ENCODE peak calls at places on chromosome 21, in six cellular contexts. V, Q, D, G, J and B are unnamed samples.

GRCh38 chr21:44255519-44255981 is 6.1 kb downstream of the DNMT3L start:
- DNase-seq in V (no peak), Q (no peak), D (no peak), G (no peak), J (no peak), B (peak)

GRCh38 chr21:43825936-43826622 is 36.7 kb downstream of the RRP1 start:
- DNase-seq in V (no peak), Q (no peak), D (no peak), G (no peak), J (no peak), B (no peak)

GRCh38 chr21:25507522-25507921 is 99.8 kb downstream of the MRPL39 start:
- DNase-seq in V (no peak), Q (no peak), D (no peak), G (no peak), J (no peak), B (no peak)

GRCh38 chr21:25298512-25299491 is 308.5 kb downstream of the MRPL39 start:
- DNase-seq in V (no peak), Q (no peak), D (no peak), G (no peak), J (no peak), B (no peak)

GRCh38 chr21:37006521-37007291 is at the start of gene RIPPLY3:
- DNase-seq in V (no peak), Q (no peak), D (no peak), G (no peak), J (no peak), B (no peak)

GRCh38 chr21:22374218-22374969 is 1376.2 kb downstream of the NCAM2 start:
- DNase-seq in V (no peak), Q (no peak), D (no peak), G (no peak), J (no peak), B (no peak)

GRCh38 chr21:28805885-28806284 is 186.8 kb downstream of the LTN1 start:
- DNase-seq in V (no peak), Q (peak), D (peak), G (peak), J (peak), B (no peak)

GRCh38 chr21:18142639-18143038 is 102.0 kb upstream of the CHODL start:
- DNase-seq in V (no peak), Q (no peak), D (no peak), G (no peak), J (no peak), B (no peak)

GRCh38 chr21:27021801-27022200 is 54.9 kb upstream of the ADAMTS5 start:
- DNase-seq in V (no peak), Q (no peak), D (no peak), G (no peak), J (no peak), B (no peak)

GRCh38 chr21:43667191-43667904 is 8.0 kb downstream of the RRP1B start:
- DNase-seq in V (no peak), Q (peak), D (no peak), G (no peak), J (peak), B (no peak)

GRCh38 chr21:25688284-25689035 is 46.2 kb downstream of the ATP5PF start:
- DNase-seq in V (no peak), Q (no peak), D (no peak), G (no peak), J (no peak), B (no peak)

GRCh38 chr21:36150192-36150711 is 6.4 kb upstream of the DOP1B start:
- DNase-seq in V (no peak), Q (no peak), D (no peak), G (peak), J (peak), B (no peak)

GRCh38 chr21:35252831-35253230 is 203.7 kb upstream of the RUNX1 start:
- DNase-seq in V (no peak), Q (peak), D (no peak), G (no peak), J (no peak), B (no peak)

GRCh38 chr21:26501622-26502021 is 71.5 kb downstream of the CYYR1 start:
- DNase-seq in V (no peak), Q (no peak), D (no peak), G (no peak), J (no peak), B (no peak)

GRCh38 chr21:20591294-20591693 is 406.9 kb upstream of the NCAM2 start:
- DNase-seq in V (no peak), Q (no peak), D (no peak), G (no peak), J (no peak), B (no peak)

GRCh38 chr21:27380303-27380702 is 413.4 kb upstream of the ADAMTS5 start:
- DNase-seq in V (no peak), Q (no peak), D (no peak), G (no peak), J (no peak), B (no peak)

GRCh38 chr21:35796834-35797233 is 263.5 kb downstream of the SETD4 start:
- DNase-seq in V (no peak), Q (no peak), D (no peak), G (no peak), J (no peak), B (no peak)

GRCh38 chr21:26177741-26178452 is 7.3 kb upstream of the APP start:
- DNase-seq in V (no peak), Q (no peak), D (no peak), G (no peak), J (no peak), B (no peak)

GRCh38 chr21:14259669-14260458 is 43.9 kb downstream of the RBM11 start:
- DNase-seq in V (peak), Q (peak), D (peak), G (no peak), J (peak), B (no peak)

GRCh38 chr21:36202721-36203602 is 46.3 kb downstream of the DOP1B start:
- DNase-seq in V (peak), Q (no peak), D (no peak), G (no peak), J (no peak), B (no peak)

GRCh38 chr21:25733859-25734653 is 648 bp downstream of the ATP5PF start:
- DNase-seq in V (no peak), Q (no peak), D (no peak), G (no peak), J (no peak), B (no peak)

GRCh38 chr21:40120944-40121575 is 253.8 kb downstream of the PCP4 start:
- DNase-seq in V (no peak), Q (no peak), D (no peak), G (no peak), J (peak), B (no peak)

GRCh38 chr21:23218667-23219066 is 2220.5 kb downstream of the NCAM2 start:
- DNase-seq in V (no peak), Q (no peak), D (no peak), G (no peak), J (no peak), B (no peak)

GRCh38 chr21:17819878-17820232 is 699 bp upstream of the C21orf91 start:
- DNase-seq in V (no peak), Q (no peak), D (peak), G (no peak), J (no peak), B (no peak)

GRCh38 chr21:44368711-44369446 is 15.5 kb downstream of the TRPM2 start:
- DNase-seq in V (no peak), Q (no peak), D (no peak), G (peak), J (no peak), B (peak)

GRCh38 chr21:35120631-35121180 is 71.6 kb upstream of the RUNX1 start:
- DNase-seq in V (no peak), Q (no peak), D (no peak), G (no peak), J (no peak), B (no peak)

GRCh38 chr21:28822882-28823335 is 169.8 kb downstream of the LTN1 start:
- DNase-seq in V (no peak), Q (no peak), D (peak), G (peak), J (no peak), B (no peak)

GRCh38 chr21:43929217-43929971 is 64.4 kb downstream of the AGPAT3 start:
- DNase-seq in V (no peak), Q (no peak), D (no peak), G (no peak), J (no peak), B (peak)

GRCh38 chr21:27693376-27693775 is 726.5 kb upstream of the ADAMTS5 start:
- DNase-seq in V (peak), Q (peak), D (no peak), G (no peak), J (no peak), B (no peak)

GRCh38 chr21:43982489-43983078 is 29.5 kb upstream of the TRAPPC10 start:
- DNase-seq in V (no peak), Q (no peak), D (no peak), G (no peak), J (no peak), B (no peak)

GRCh38 chr21:34928637-34929036 is 120.5 kb downstream of the RUNX1 start:
- DNase-seq in V (no peak), Q (no peak), D (no peak), G (no peak), J (peak), B (no peak)

GRCh38 chr21:35202431-35202830 is 153.3 kb upstream of the RUNX1 start:
- DNase-seq in V (no peak), Q (no peak), D (no peak), G (no peak), J (no peak), B (no peak)

GRCh38 chr21:43865471-43866181 is 603 bp downstream of the AGPAT3 start:
- DNase-seq in V (no peak), Q (no peak), D (no peak), G (peak), J (no peak), B (no peak)

GRCh38 chr21:37164742-37165141 is 91.7 kb downstream of the TTC3 start:
- DNase-seq in V (no peak), Q (no peak), D (no peak), G (no peak), J (no peak), B (no peak)

GRCh38 chr21:29233611-29234540 is 64.8 kb upstream of the BACH1 start:
- DNase-seq in V (no peak), Q (no peak), D (no peak), G (no peak), J (no peak), B (no peak)

GRCh38 chr21:40587786-40588353 is 259.1 kb downstream of the DSCAM start:
- DNase-seq in V (no peak), Q (no peak), D (no peak), G (no peak), J (no peak), B (no peak)

GRCh38 chr21:26116456-26117011 is 54.0 kb downstream of the APP start:
- DNase-seq in V (no peak), Q (no peak), D (peak), G (no peak), J (peak), B (no peak)

GRCh38 chr21:17463441-17463840 is 49.4 kb upstream of the CXADR start:
- DNase-seq in V (peak), Q (peak), D (peak), G (peak), J (no peak), B (no peak)

GRCh38 chr21:27291006-27291405 is 324.1 kb upstream of the ADAMTS5 start:
- DNase-seq in V (no peak), Q (no peak), D (no peak), G (no peak), J (no peak), B (no peak)

GRCh38 chr21:17554619-17555472 is 42.0 kb downstream of the CXADR start:
- DNase-seq in V (no peak), Q (no peak), D (no peak), G (no peak), J (no peak), B (no peak)

GRCh38 chr21:41641510-41641815 is 125.4 kb downstream of the RIPK4 start:
- DNase-seq in V (no peak), Q (no peak), D (no peak), G (no peak), J (no peak), B (no peak)
- H3K4me3 ChIP-seq in V (no peak), Q (no peak), D (no peak), G (no peak), J (no peak), B (peak)

DNA sequence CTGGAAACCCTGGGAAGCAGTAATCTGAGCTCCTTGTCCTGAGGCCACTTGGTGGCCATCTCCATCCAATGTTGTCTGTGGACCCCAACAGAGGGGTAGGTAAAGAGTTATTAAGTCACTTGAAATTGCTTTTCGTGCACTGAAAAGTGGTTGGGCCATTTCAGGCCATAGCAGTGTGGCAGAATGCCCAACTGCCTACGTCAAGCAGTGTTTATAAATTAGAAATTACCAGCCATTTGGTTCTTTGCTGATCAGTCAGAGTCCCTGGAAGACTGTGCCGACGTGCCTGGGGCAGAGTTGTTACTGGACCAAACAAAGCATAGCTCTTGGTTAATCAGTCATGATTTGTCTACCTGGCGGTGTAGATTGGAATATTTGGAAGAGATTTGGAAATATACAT is 308.3 kb upstream of the USP25 start:
- DNase-seq in V (no peak), Q (no peak), D (no peak), G (no peak), J (no peak), B (no peak)
- H3K4me3 ChIP-seq in V (no peak), Q (no peak), D (no peak), G (no peak), J (no peak), B (no peak)

DNA sequence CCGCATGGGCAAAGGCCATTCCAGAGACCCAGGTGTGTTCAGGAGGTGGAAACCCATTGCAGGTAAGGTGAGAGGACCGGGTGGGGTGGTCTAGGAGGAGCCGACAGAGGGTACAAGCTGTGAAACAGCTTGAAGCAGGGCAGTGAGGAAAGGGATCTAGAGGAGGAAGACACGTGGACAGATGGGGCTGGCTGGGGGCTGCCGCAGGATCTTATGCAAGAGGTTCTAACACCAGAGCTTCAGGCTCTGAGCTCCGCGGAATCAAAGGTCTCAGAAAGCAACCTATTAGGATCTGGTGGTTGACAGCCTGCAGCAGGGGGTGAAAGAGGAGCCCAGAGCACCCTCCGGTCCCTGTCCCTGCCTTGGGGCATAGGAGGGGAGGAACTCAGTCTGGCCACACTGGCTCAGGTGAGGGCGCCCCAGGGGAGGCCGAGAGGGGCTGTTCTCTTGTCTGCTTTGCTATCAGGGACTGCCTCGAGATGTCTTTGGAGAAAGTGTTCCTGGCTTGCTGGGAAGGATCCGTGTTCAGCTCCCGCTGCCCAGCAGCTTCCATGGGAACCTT is 1.9 kb downstream of the TFF1 start:
- DNase-seq in V (no peak), Q (no peak), D (no peak), G (no peak), J (no peak), B (no peak)
- H3K4me3 ChIP-seq in V (no peak), Q (no peak), D (no peak), G (no peak), J (no peak), B (no peak)

GRCh38 chr21:16073571-16073970 is 343.8 kb downstream of the USP25 start:
- DNase-seq in V (no peak), Q (no peak), D (no peak), G (no peak), J (no peak), B (no peak)
- H3K4me3 ChIP-seq in V (no peak), Q (no peak), D (no peak), G (peak), J (peak), B (no peak)

DNA sequence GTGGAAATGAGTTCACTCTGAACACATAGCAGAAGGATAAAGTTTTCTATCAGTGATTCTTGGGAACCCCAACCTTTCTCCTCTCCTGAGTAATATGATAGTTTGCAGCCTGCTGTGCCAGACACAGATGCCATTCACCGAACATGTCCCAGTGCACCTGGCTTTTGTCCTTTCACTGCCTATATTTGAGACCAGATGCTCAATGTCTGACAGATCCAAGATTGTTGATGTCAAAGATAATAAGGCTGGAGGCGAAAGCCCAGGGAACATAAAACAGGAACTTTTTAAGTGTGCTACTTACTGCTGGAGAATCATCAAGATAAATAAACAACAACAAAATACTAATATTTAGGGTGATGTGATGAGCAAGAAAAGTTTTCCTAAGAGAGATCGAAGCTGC is 139.3 kb downstream of the TIAM1 start:
- DNase-seq in V (no peak), Q (no peak), D (no peak), G (no peak), J (no peak), B (no peak)
- H3K4me3 ChIP-seq in V (no peak), Q (no peak), D (no peak), G (no peak), J (no peak), B (no peak)

DNA sequence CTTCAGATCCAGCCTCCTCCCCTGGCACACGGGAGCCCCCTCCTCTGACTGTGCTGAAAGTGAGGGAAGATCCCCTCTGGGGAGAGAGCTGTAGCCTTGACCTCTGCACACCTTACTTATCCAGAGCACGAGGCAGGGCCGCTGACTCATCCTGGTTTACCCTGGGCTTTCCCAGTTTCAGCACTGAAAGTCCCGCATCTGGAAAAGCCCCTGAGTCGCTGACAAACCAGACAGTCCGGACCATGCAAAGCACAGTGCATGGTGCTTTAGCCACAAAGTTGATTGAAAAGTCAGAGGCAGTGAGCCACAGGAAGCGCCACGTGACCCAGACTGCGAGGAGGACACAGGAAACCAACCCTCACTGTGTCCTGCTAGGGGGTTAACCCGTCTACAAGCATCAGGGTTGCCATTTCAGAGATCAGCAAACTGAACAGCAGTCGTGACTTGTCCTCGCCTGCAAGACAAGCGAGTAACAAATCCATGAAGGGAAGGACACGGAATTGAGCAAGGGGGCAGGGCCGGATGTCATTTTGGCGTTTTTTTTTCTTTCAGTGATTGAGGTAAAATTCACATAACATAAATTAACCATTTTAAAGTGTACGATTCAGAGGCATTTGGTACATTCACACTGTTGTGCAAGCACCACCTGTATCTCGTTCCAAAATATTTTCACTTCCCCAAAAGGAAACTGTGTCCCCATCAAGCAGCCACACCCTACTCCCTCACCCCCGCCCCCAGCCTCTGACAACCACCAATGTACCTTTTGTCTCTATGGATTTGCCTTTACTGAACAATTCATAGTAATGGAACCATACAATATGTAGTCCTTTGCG is 19.9 kb upstream of the IFNGR2 start:
- DNase-seq in V (peak), Q (no peak), D (peak), G (peak), J (no peak), B (peak)
- H3K4me3 ChIP-seq in V (no peak), Q (peak), D (no peak), G (no peak), J (no peak), B (peak)

DNA sequence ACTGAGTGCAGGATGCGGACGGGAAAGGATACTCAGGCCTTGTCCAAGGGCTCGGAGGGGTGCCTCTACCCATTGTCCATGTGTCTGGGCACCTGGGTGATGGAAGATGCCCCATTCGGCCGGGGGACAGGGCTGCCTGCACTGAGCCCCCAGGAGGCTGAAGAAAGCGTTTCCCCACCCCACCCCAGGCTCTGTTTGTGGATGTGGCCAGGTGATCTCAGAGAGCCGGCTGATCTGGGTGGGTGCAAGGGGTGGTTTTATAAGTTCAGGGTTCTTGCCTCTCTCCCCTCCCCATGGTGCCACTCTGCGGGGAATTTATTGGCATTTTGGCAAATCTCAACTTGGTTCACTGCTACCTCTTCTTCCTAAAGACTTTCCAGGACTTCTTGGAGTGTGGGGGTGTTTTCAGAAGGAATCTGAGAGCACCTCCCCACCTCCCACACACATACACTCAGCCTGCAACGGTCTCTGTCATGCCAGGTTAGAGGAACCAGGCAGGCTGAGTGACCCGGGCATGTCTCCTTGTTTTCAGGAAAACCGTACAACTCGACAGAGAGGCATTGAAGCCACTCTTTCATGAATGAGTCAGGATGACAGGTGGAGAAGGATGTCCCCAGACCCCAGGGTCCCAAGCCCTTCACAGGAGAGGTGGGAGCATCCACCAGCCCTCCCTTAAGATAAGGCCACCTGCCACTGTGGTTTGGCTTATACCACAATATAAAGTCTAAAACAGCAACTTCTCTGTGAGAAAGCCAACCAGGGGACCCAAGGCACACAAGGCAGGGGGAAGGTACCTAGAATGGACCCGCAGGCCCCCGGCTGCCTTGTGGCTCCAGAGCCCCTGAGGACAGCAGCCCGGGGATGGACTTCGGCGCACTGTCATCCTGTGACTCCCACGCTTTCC is 174.9 kb downstream of the ETS2 start:
- DNase-seq in V (no peak), Q (no peak), D (no peak), G (no peak), J (no peak), B (no peak)
- H3K4me3 ChIP-seq in V (no peak), Q (no peak), D (no peak), G (no peak), J (no peak), B (no peak)